ENCODE peak calls at places on chromosomes 2 and 18, in seven cellular contexts. V is trophoblast cell, T is neuronal stem cell, P is H1, C is H9, W is IMR-90, S is mesenchymal stem cell. L is an unnamed sample.

GRCh38 chr2:235217814-235218213 is 266.0 kb downstream of the SH3BP4 start:
- DNase-seq in V (no peak), T (no peak), P (no peak), C (no peak), W (peak), S (peak), L (no peak)

GRCh38 chr2:113925884-113926283 is 36.0 kb downstream of the ACTR3 start:
- DNase-seq in V (no peak), T (no peak), P (no peak), C (no peak), W (no peak), S (no peak), L (no peak)

GRCh38 chr2:207782238-207783030 is 12.7 kb upstream of the FZD5 start:
- DNase-seq in V (no peak), T (no peak), P (no peak), C (no peak), W (no peak), S (no peak), L (no peak)

GRCh38 chr2:152587187-152587947 is 129.9 kb downstream of the PRPF40A start:
- DNase-seq in V (peak), T (no peak), P (no peak), C (no peak), W (peak), S (peak), L (no peak)

GRCh38 chr2:200380833-200381542 is 74.5 kb downstream of the SPATS2L start:
- DNase-seq in V (peak), T (no peak), P (no peak), C (no peak), W (peak), S (peak), L (no peak)

GRCh38 chr2:198100323-198100722 is 295.9 kb downstream of the PLCL1 start:
- DNase-seq in V (no peak), T (no peak), P (no peak), C (no peak), W (peak), S (no peak), L (no peak)

GRCh38 chr2:234241656-234242445 is 191.3 kb downstream of the SPP2 start:
- DNase-seq in V (peak), T (peak), P (no peak), C (no peak), W (peak), S (peak), L (no peak)

GRCh38 chr18:74278058-74278457 is 13.7 kb downstream of the CYB5A start:
- DNase-seq in V (no peak), T (no peak), P (no peak), C (no peak), W (no peak), S (no peak), L (no peak)

GRCh38 chr2:157443795-157444642 is at the start of gene CYTIP:
- DNase-seq in V (peak), T (no peak), P (no peak), C (no peak), W (no peak), S (no peak), L (no peak)

GRCh38 chr2:148746973-148747372 is 102.4 kb downstream of the EPC2 start:
- DNase-seq in V (no peak), T (no peak), P (no peak), C (no peak), W (no peak), S (no peak), L (no peak)

GRCh38 chr18:70421471-70421870 is 132.6 kb downstream of the SOCS6 start:
- DNase-seq in V (no peak), T (no peak), P (no peak), C (no peak), W (peak), S (peak), L (no peak)

GRCh38 chr2:85797959-85798358 is 44.2 kb downstream of the ATOH8 start:
- DNase-seq in V (peak), T (no peak), P (no peak), C (no peak), W (peak), S (peak), L (peak)

GRCh38 chr2:53490659-53491058 is 276.9 kb upstream of the CHAC2 start:
- DNase-seq in V (no peak), T (no peak), P (no peak), C (no peak), W (peak), S (peak), L (no peak)

GRCh38 chr18:21740724-21741510 is at the start of gene MIB1:
- DNase-seq in V (peak), T (peak), P (no peak), C (no peak), W (peak), S (peak), L (peak)

GRCh38 chr2:12240216-12240615 is 476.5 kb upstream of the TRIB2 start:
- DNase-seq in V (no peak), T (no peak), P (no peak), C (no peak), W (no peak), S (no peak), L (no peak)

GRCh38 chr2:223197046-223197445 is 145.1 kb downstream of the KCNE4 start:
- DNase-seq in V (peak), T (no peak), P (no peak), C (no peak), W (no peak), S (peak), L (no peak)

GRCh38 chr2:54570925-54571694 is 115.0 kb downstream of the SPTBN1 start:
- DNase-seq in V (peak), T (no peak), P (no peak), C (no peak), W (peak), S (peak), L (no peak)

GRCh38 chr18:10523544-10523943 is 2.3 kb upstream of the NAPG start:
- DNase-seq in V (no peak), T (no peak), P (no peak), C (peak), W (no peak), S (no peak), L (no peak)

GRCh38 chr2:173432049-173432754 is 77.5 kb downstream of the CDCA7 start:
- DNase-seq in V (no peak), T (no peak), P (no peak), C (no peak), W (peak), S (no peak), L (no peak)

GRCh38 chr18:80115035-80115434 is 6.0 kb downstream of the ADNP2 start:
- DNase-seq in V (no peak), T (no peak), P (no peak), C (no peak), W (no peak), S (no peak), L (no peak)

GRCh38 chr2:140506606-140507005 is 1624.2 kb downstream of the LRP1B start:
- DNase-seq in V (no peak), T (no peak), P (no peak), C (no peak), W (peak), S (peak), L (peak)

GRCh38 chr18:37394610-37394965 is 171.0 kb downstream of the CELF4 start:
- DNase-seq in V (no peak), T (no peak), P (no peak), C (no peak), W (no peak), S (no peak), L (no peak)
- H2AK5ac ChIP-seq in V (no peak), T (peak), P (no peak), C (no peak), W (peak), S (no peak), L (no peak)

GRCh38 chr2:191635333-191636234 is 42.4 kb upstream of the NABP1 start:
- DNase-seq in V (peak), T (no peak), P (no peak), C (no peak), W (peak), S (peak), L (peak)
- H3K9ac ChIP-seq in V (no peak), T (no peak), P (no peak), C (no peak), W (peak), S (peak), L (no peak)

GRCh38 chr2:14530506-14530905 is 102.0 kb upstream of the LRATD1 start:
- DNase-seq in V (no peak), T (no peak), P (no peak), C (no peak), W (peak), S (no peak), L (no peak)

GRCh38 chr2:14520385-14520945 is 112.1 kb upstream of the LRATD1 start:
- DNase-seq in V (no peak), T (no peak), P (no peak), C (no peak), W (no peak), S (no peak), L (no peak)

GRCh38 chr2:14524041-14524802 is 108.3 kb upstream of the LRATD1 start:
- DNase-seq in V (peak), T (no peak), P (no peak), C (no peak), W (peak), S (peak), L (no peak)

GRCh38 chr2:14524803-14525080 is 107.8 kb upstream of the LRATD1 start:
- DNase-seq in V (no peak), T (no peak), P (no peak), C (no peak), W (peak), S (peak), L (no peak)
- H2BK120ac ChIP-seq in V (no peak), T (no peak), P (no peak), C (no peak), W (peak), S (no peak), L (no peak)

DNA sequence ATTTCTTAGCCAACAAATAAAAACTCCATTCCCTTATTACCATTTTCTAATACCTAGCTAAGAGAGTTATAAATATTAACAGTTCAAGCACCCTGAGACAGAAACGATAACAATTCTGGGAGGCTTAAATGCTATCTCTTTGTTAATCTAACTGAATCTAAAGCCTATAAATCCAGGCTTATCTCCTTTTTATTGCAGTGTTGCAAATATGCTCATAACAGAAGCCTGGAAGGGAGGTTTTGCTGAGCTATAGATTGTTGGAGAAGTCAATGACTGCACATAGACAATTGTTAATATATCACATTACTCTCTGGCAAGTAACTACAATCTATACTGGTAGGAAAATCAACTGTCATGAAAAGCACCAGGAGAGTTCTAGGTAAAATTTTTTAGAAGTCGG is 30.2 kb downstream of the ATF2 start:
- DNase-seq in V (no peak), T (no peak), P (no peak), C (no peak), W (no peak), S (no peak), L (no peak)
- H2AK5ac ChIP-seq in V (no peak), T (no peak), P (no peak), C (no peak), W (no peak), S (no peak), L (no peak)

GRCh38 chr2:161139098-161139987 is 20.9 kb upstream of the TANK start:
- DNase-seq in V (peak), T (no peak), P (no peak), C (no peak), W (peak), S (peak), L (no peak)
- H3K9ac ChIP-seq in V (no peak), T (no peak), P (no peak), C (no peak), W (no peak), S (peak), L (no peak)

GRCh38 chr2:84628486-84628885 is 112.2 kb downstream of the DNAH6 start:
- DNase-seq in V (peak), T (no peak), P (no peak), C (no peak), W (no peak), S (no peak), L (no peak)
- H2BK120ac ChIP-seq in V (no peak), T (no peak), P (no peak), C (no peak), W (no peak), S (no peak), L (no peak)